ENCODE peak calls at places on chromosomes 11 and 22, in seven cellular contexts. V is neural crest cell, X is fibroblast of mammary gland, N is Caco-2, C is fibroblast of lung, E is AG10803, M is AG09319. P is an unnamed sample.

GRCh38 chr22:36086170-36086490 is 57.5 kb upstream of the RBFOX2 start:
- DNase-seq in N (peak), X (no peak), E (no peak), M (no peak), C (no peak), V (no peak), P (no peak)

GRCh38 chr11:126583594-126583993 is 228.1 kb downstream of the ST3GAL4 start:
- DNase-seq in C (no peak), E (no peak), M (no peak), N (no peak), V (no peak), X (no peak), P (no peak)

GRCh38 chr11:65574963-65575567 is 788 bp upstream of the EHBP1L1 start:
- DNase-seq in E (no peak), M (no peak), V (no peak), C (peak), N (peak), X (peak), P (no peak)

GRCh38 chr11:108852701-108853100 is 187.8 kb downstream of the DDX10 start:
- DNase-seq in X (no peak), V (no peak), C (no peak), N (no peak), M (no peak), E (no peak), P (no peak)

GRCh38 chr22:30920407-30920806 is 48.2 kb downstream of the MORC2 start:
- DNase-seq in X (peak), N (peak), M (peak), C (peak), E (peak), V (peak), P (peak)

GRCh38 chr22:27991586-27992293 is 72.7 kb upstream of the PITPNB start:
- DNase-seq in C (no peak), E (no peak), M (no peak), X (no peak), N (peak), V (no peak), P (no peak)

GRCh38 chr11:96187779-96188624 is 155.0 kb downstream of the MAML2 start:
- DNase-seq in X (peak), C (peak), E (peak), M (peak), N (no peak), V (no peak), P (no peak)

GRCh38 chr11:115075340-115075739 is 397.0 kb downstream of the NXPE2 start:
- DNase-seq in N (no peak), V (no peak), X (no peak), E (no peak), C (no peak), M (no peak), P (no peak)

GRCh38 chr22:23237841-23238240 is 57.5 kb downstream of the BCR start:
- DNase-seq in E (no peak), X (no peak), C (no peak), V (no peak), M (no peak), N (no peak), P (no peak)

GRCh38 chr22:31313366-31314147 is 21.3 kb upstream of the PIK3IP1 start:
- DNase-seq in N (peak), X (peak), C (peak), E (peak), V (peak), M (peak), P (peak)

GRCh38 chr11:9143726-9144125 is 52.3 kb upstream of the SCUBE2 start:
- DNase-seq in X (peak), C (no peak), V (no peak), E (peak), M (no peak), N (no peak), P (no peak)

GRCh38 chr11:42552786-42553185 is 759.0 kb upstream of the API5 start:
- DNase-seq in C (no peak), V (no peak), X (peak), M (no peak), E (no peak), N (no peak), P (no peak)

GRCh38 chr11:16080688-16081388 is 275.5 kb downstream of the SOX6 start:
- DNase-seq in X (no peak), V (no peak), E (no peak), C (no peak), N (no peak), M (no peak), P (no peak)

GRCh38 chr22:27734066-27734465 is 67.5 kb downstream of the MN1 start:
- DNase-seq in V (no peak), M (no peak), N (no peak), E (no peak), X (no peak), C (no peak), P (no peak)

GRCh38 chr22:38862375-38863329 is 9.4 kb downstream of the CBX6 start:
- DNase-seq in V (no peak), E (no peak), N (no peak), C (peak), M (no peak), X (peak), P (no peak)

GRCh38 chr11:118076754-118077281 is at the start of gene TMPRSS4:
- DNase-seq in X (no peak), M (no peak), C (no peak), V (no peak), E (no peak), N (peak), P (no peak)

GRCh38 chr11:46159694-46160093 is 38.4 kb upstream of the PHF21A start:
- DNase-seq in V (no peak), C (no peak), X (no peak), N (peak), E (no peak), M (no peak), P (no peak)

GRCh38 chr22:37690901-37691504 is 4.9 kb downstream of the NOL12 start:
- DNase-seq in M (no peak), V (no peak), X (no peak), C (no peak), E (no peak), N (no peak), P (no peak)

DNA sequence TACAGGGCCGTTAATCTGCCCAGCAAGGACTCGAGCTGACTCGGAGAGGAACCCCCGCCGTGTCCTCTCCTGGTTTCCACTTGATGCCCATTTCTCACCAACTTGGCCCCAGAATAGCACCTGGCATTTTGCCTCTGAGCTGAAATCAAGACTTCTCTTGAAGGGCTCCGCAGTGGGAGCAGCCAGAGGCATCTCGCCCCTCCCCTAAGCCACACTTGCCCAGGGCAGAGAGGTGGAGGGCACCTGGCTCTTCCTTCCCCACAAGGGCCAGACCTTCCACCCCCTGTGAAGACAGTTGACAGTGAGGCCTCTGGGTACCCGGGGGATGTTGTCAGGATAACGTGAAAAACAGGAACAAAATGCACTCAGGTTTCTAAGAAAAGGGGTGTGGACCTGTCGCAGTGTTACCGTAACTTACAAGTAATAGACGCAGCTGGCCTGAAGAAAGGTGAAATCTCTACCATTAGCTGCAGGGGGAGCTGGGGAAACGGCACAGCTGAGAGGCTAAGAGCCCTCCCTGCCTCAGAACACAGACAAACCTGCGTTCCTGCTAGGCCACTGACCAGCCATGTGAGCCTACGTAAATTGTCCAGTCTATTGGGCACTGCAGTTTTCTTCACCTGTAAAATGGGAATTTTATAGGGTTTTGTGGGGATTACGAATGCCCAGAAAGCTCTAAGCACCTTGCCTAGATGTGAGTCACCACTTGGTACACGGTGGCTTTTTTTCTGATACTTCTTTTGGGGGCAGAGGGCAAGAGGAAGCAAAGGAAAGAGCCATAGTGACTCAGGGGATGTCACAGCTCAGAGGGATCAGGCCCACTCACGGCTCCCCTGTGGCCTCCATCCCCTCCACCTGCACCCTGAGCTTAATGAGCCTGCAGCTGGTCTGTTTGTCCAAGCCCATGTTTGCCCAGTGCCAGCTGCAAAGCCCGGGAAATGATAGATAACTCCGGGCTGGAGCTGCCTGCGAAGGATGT is 18.6 kb upstream of the CABP7 start:
- DNase-seq in V (no peak), C (no peak), E (no peak), M (no peak), X (peak), N (no peak), P (no peak)
- TF ChIP-seq CTCF in V (peak), C (no peak), E (no peak), M (no peak), X (peak), N (peak), P (no peak)

GRCh38 chr11:10857604-10858504 is at the start of gene ZBED5:
- DNase-seq in C (peak), E (peak), M (peak), V (peak), X (peak), N (peak), P (peak)
- TF ChIP-seq CTCF in C (peak), E (no peak), M (peak), V (peak), X (no peak), N (peak), P (peak)

GRCh38 chr22:19447388-19448075 is at the start of gene C22orf39:
- DNase-seq in C (peak), V (peak), M (peak), E (peak), N (peak), X (peak), P (peak)
- TF ChIP-seq CTCF in C (no peak), V (no peak), M (no peak), E (no peak), N (no peak), X (no peak), P (no peak)

GRCh38 chr11:100756556-100756955 is 69.5 kb downstream of the ARHGAP42 start:
- DNase-seq in C (no peak), M (no peak), E (no peak), X (no peak), V (no peak), N (no peak), P (no peak)
- TF ChIP-seq CTCF in C (no peak), M (no peak), E (no peak), X (no peak), V (no peak), N (no peak), P (no peak)

DNA sequence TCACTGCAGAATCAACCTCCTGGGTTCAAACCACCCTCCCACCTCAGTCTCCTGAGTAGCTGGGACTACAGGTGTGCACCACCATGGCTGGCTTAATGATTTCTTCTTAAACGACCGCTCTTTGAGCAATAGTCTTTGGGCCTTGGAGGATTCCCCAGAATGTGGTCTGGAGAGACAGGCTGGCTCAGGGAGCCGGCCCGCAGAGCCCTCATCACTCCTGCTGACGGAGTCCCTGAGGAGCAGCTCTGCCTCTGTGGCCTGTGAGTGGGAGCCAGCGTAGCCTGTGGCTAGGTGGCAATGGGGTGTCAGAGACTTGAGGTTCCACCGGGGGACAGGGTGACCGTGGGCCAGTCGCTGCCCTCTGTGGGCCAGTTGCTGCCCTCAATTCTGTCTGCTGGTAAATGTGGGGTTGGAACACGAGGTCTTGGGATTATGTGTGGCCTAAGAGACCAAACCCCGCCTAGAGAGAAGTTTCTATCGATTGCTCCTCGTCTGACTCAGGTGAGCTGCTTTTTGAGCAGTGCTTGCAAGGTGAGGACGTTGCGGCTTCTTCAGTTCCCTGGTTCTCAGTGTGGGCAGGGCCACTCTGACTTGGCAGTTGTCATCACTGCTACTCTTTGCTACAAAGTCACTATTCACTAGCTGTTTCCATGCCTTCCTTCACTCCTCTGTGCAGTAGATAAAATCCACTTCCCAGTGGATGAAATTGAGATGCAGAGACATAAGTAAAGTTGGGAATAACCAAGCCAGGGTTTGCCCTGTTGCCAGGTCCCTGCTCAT is 124.8 kb upstream of the NECTIN1 start:
- DNase-seq in N (no peak), E (no peak), M (no peak), V (no peak), X (no peak), C (no peak), P (no peak)
- TF ChIP-seq CTCF in N (no peak), E (no peak), M (no peak), V (no peak), X (no peak), C (no peak), P (no peak)

GRCh38 chr11:1444823-1445422 is 41.7 kb downstream of the MOB2 start:
- DNase-seq in V (no peak), N (no peak), X (no peak), C (no peak), M (no peak), E (no peak), P (no peak)

GRCh38 chr11:1442807-1443366 is 43.7 kb downstream of the MOB2 start:
- DNase-seq in V (no peak), X (no peak), C (no peak), N (no peak), M (no peak), E (no peak), P (no peak)

GRCh38 chr11:1445741-1446445 is 40.7 kb downstream of the MOB2 start:
- DNase-seq in E (no peak), V (no peak), N (no peak), X (no peak), M (no peak), C (peak), P (no peak)

GRCh38 chr11:1443737-1444136 is 42.8 kb downstream of the MOB2 start:
- DNase-seq in C (no peak), E (no peak), V (no peak), M (no peak), N (no peak), X (no peak), P (no peak)

GRCh38 chr11:1444321-1444720 is 42.3 kb downstream of the MOB2 start:
- DNase-seq in X (no peak), N (no peak), V (no peak), C (no peak), E (no peak), M (no peak), P (no peak)
- TF ChIP-seq CTCF in X (no peak), N (no peak), V (no peak), C (no peak), E (no peak), M (no peak), P (no peak)

GRCh38 chr11:34840736-34841386 is 75.3 kb downstream of the APIP start:
- DNase-seq in N (no peak), C (no peak), M (no peak), V (no peak), E (peak), X (peak), P (peak)
- TF ChIP-seq CTCF in N (peak), C (no peak), M (peak), V (peak), E (peak), X (peak), P (peak)

GRCh38 chr11:11152877-11153276 is 200.2 kb downstream of the CSNK2A3 start:
- DNase-seq in V (no peak), M (no peak), C (no peak), N (no peak), E (no peak), X (no peak), P (no peak)

GRCh38 chr11:11155962-11156815 is 196.9 kb downstream of the CSNK2A3 start:
- DNase-seq in C (no peak), E (no peak), M (no peak), X (no peak), N (peak), V (peak), P (peak)

GRCh38 chr11:11157201-11157600 is 195.8 kb downstream of the CSNK2A3 start:
- DNase-seq in C (peak), M (no peak), X (peak), E (peak), N (peak), V (peak), P (no peak)
- TF ChIP-seq CTCF in C (peak), M (peak), X (peak), E (peak), N (peak), V (peak), P (peak)

P was measured in GM10248.